ENCODE peak calls at places on chromosomes 16 and 17, in nine cellular contexts. L is astrocyte; I is activated T-helper 2 cell treated with anti-CD3 and anti-CD28 coated beads, Interferon-gamma antibody, Interleukin-2, Interleukin-4, amounts not matched to agents 10 μg/mL and 5 μg/mL and 100 μg/mL, durations not matched to agents 14 hours and 24 hours and 36 hours; Q is stimulated activated CD4-positive, alpha-beta T cell treated with anti-CD3 and anti-CD28 coated beads, Interleukin-2, amount 100 ng/mL, for 24 hours; F is stimulated activated CD8-positive, alpha-beta memory T cell treated with anti-CD3 and anti-CD28 coated beads, Interleukin-7, amount 100 ng/mL, for 1 hour; C is stimulated activated naive CD4-positive, alpha-beta T cell; T is HS-5; W is Ammon's horn; K is AG09309. X is an unnamed sample.

GRCh38 chr17:4892063-4892410 is 7.3 kb upstream of the C17orf107 start:
- DNase-seq in K (no peak), W (no peak), F (no peak), I (no peak), C (no peak), Q (no peak), T (no peak), L (no peak), X (no peak)

GRCh38 chr17:82884341-82884871 is 44.6 kb upstream of the ZNF750 start:
- DNase-seq in T (no peak), C (no peak), W (no peak), K (no peak), Q (no peak), F (no peak), L (no peak), I (no peak), X (peak)

GRCh38 chr16:86410529-86410928 is 99.8 kb upstream of the FOXF1 start:
- DNase-seq in C (no peak), T (no peak), W (no peak), I (no peak), K (no peak), Q (no peak), F (no peak), L (no peak), X (no peak)

GRCh38 chr16:11742041-11742535 is 569 bp downstream of the TXNDC11 start:
- DNase-seq in L (no peak), T (no peak), F (no peak), I (peak), C (no peak), W (no peak), Q (peak), K (no peak), X (no peak)

GRCh38 chr17:45388604-45389325 is 43.9 kb downstream of the ARHGAP27 start:
- DNase-seq in Q (no peak), L (no peak), I (no peak), K (no peak), W (no peak), F (no peak), T (no peak), C (no peak), X (no peak)

GRCh38 chr17:42077770-42078169 is 20.5 kb downstream of the ZNF385C start:
- DNase-seq in W (no peak), T (no peak), F (no peak), I (no peak), Q (no peak), C (no peak), K (no peak), L (no peak), X (no peak)

GRCh38 chr17:72387487-72387886 is 266.7 kb downstream of the SOX9 start:
- DNase-seq in L (peak), K (peak), F (no peak), C (no peak), I (no peak), T (peak), Q (no peak), W (no peak), X (no peak)

GRCh38 chr16:88633684-88634140 is 4.7 kb upstream of the IL17C start:
- DNase-seq in C (no peak), T (no peak), L (no peak), I (no peak), Q (peak), K (no peak), W (peak), F (peak), X (peak)

GRCh38 chr17:44522883-44523671 is 19.9 kb upstream of the GPATCH8 start:
- DNase-seq in T (no peak), C (no peak), Q (peak), I (peak), K (no peak), F (peak), W (no peak), L (no peak), X (peak)

GRCh38 chr17:10618202-10618635 is 38.9 kb downstream of the MYH3 start:
- DNase-seq in I (peak), W (peak), K (peak), T (no peak), F (no peak), Q (peak), C (peak), L (peak), X (peak)

GRCh38 chr17:48759288-48759687 is 30.7 kb upstream of the HOXB13 start:
- DNase-seq in K (no peak), Q (no peak), W (no peak), T (no peak), L (no peak), I (no peak), F (no peak), C (no peak), X (no peak)

GRCh38 chr17:6995500-6996255 is at the start of gene ALOX12:
- DNase-seq in L (no peak), K (no peak), F (no peak), I (no peak), C (no peak), T (no peak), W (no peak), Q (no peak), X (no peak)

GRCh38 chr16:49352923-49353322 is 20.7 kb upstream of the C16orf78 start:
- DNase-seq in T (no peak), F (no peak), W (no peak), C (no peak), K (no peak), L (no peak), I (no peak), Q (no peak), X (no peak)

X was measured in CD4-positive, CD25-positive, alpha-beta regulatory T cell.